ENCODE peak calls at places on chromosomes 5 and 9, in eight cellular contexts. A is left ventricle myocardium inferior; Z is hepatocyte; N is esophagus squamous epithelium; U is neuronal stem cell; K is BE2C; J is fibroblast of lung; G is CD8-positive, alpha-beta memory T cell. H is an unnamed sample. For H3K4me1, the result is how much of the 10 kb centered on the place peaks cover.

GRCh38 chr9:71518045-71518888 is 250.0 kb downstream of the CEMIP2 start:
- DNase-seq in K (no peak), Z (peak), J (peak), G (no peak), U (no peak), A (no peak), N (no peak), H (no peak)

GRCh38 chr9:106307670-106308069 is 555.3 kb upstream of the ZNF462 start:
- DNase-seq in J (no peak), K (no peak), U (no peak), N (no peak), A (no peak), Z (no peak), G (no peak), H (no peak)

GRCh38 chr5:59622848-59623247 is 270.7 kb downstream of the PDE4D start:
- DNase-seq in G (no peak), N (no peak), K (no peak), J (peak), U (no peak), A (no peak), Z (no peak), H (no peak)

GRCh38 chr5:154757647-154758406 is 2.6 kb downstream of the LARP1 start:
- DNase-seq in A (no peak), Z (no peak), N (no peak), K (no peak), G (peak), J (no peak), U (no peak), H (no peak)

GRCh38 chr5:74963407-74963806 is 89.0 kb downstream of the GCNT4 start:
- DNase-seq in K (no peak), U (no peak), A (no peak), J (no peak), G (no peak), Z (no peak), N (no peak), H (no peak)

GRCh38 chr9:13750061-13750460 is 470.6 kb upstream of the MPDZ start:
- DNase-seq in N (no peak), K (no peak), U (no peak), J (peak), A (no peak), G (no peak), Z (no peak), H (no peak)

GRCh38 chr5:128276537-128277216 is 193.1 kb downstream of the SLC12A2 start:
- DNase-seq in K (no peak), G (no peak), J (no peak), U (no peak), N (no peak), A (no peak), Z (peak), H (no peak)

GRCh38 chr5:143693691-143694252 is 118.2 kb upstream of the HMHB1 start:
- DNase-seq in A (no peak), N (no peak), K (no peak), Z (no peak), U (no peak), J (no peak), G (peak), H (no peak)

GRCh38 chr9:1837453-1838084 is 177.6 kb upstream of the SMARCA2 start:
- DNase-seq in K (no peak), Z (peak), N (no peak), U (peak), A (no peak), G (no peak), J (peak), H (no peak)

GRCh38 chr9:89312154-89312616 is 1.2 kb downstream of the CKS2 start:
- DNase-seq in Z (peak), U (no peak), A (no peak), G (no peak), N (no peak), K (no peak), J (peak), H (no peak)

GRCh38 chr5:119554597-119554996 is 74.8 kb upstream of the FAM170A start:
- DNase-seq in Z (no peak), J (no peak), G (no peak), N (no peak), U (no peak), K (no peak), A (no peak), H (no peak)

GRCh38 chr5:55530669-55531068 is 4.1 kb downstream of the PLPP1 start:
- DNase-seq in K (no peak), Z (no peak), J (no peak), U (no peak), N (no peak), G (no peak), A (peak), H (no peak)

GRCh38 chr5:76325876-76326491 is 77.1 kb upstream of the IQGAP2 start:
- DNase-seq in G (peak), U (no peak), N (no peak), Z (no peak), K (no peak), J (no peak), A (no peak), H (no peak)

GRCh38 chr5:125326114-125326513 is 579.7 kb upstream of the ZNF608 start:
- DNase-seq in N (no peak), J (peak), K (peak), U (no peak), Z (peak), G (no peak), A (peak), H (peak)

GRCh38 chr9:129320575-129321311 is 142.7 kb upstream of the IER5L start:
- DNase-seq in G (peak), J (peak), A (peak), N (no peak), U (no peak), Z (peak), K (peak), H (peak)

GRCh38 chr9:129321511-129322021 is 143.5 kb upstream of the IER5L start:
- DNase-seq in Z (no peak), A (no peak), U (no peak), K (no peak), G (no peak), J (no peak), N (no peak), H (no peak)

GRCh38 chr9:129322641-129323375 is 144.7 kb upstream of the IER5L start:
- DNase-seq in A (no peak), Z (no peak), K (no peak), U (no peak), J (no peak), N (no peak), G (no peak), H (peak)

GRCh38 chr9:129323376-129323998 is 145.4 kb upstream of the IER5L start:
- DNase-seq in A (no peak), K (no peak), J (no peak), U (no peak), G (no peak), N (no peak), Z (no peak), H (no peak)

DNA sequence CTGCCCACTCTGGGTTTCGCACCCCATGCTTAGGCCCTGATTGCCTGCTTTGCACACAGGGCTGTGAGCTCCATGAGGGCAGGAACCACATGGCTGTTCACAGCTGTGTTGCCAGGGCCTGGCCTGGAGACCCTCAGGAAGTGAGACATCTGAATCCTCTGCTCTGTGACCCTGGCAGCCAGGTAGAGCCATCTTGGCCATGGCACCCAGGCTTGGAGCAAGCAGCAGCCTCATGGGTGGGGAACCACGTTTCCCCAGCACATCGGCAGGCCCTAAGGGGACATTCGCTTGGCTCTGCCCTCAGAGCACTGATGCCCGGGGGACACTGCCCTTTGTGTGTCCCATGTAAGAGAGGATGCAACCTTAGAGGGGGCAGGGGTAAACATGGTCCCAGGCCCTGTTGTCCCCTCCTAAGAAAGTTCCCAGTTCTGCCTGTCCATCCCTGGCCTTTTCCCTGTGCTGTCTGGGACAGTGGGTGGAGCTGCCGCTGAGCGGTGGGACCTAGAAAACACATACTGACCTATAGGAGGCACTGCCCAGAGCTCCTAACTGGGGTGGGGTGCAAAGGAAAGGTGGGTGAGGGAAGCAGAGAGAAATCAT is 144.1 kb upstream of the IER5L start:
- DNase-seq in G (no peak), U (no peak), N (no peak), A (no peak), J (no peak), K (no peak), Z (no peak), H (peak)
- H3K4me1 ChIP-seq in G (under half), U (under half), N (half or more), A (half or more), J (under half), K (under half), Z (under half), H (under half)

GRCh38 chr5:177372910-177373309 is 11.3 kb upstream of the SLC34A1 start:
- DNase-seq in G (peak), U (no peak), K (no peak), Z (no peak), J (no peak), A (no peak), N (no peak), H (no peak)

GRCh38 chr5:177371705-177372533 is 12.3 kb upstream of the SLC34A1 start:
- DNase-seq in N (no peak), A (no peak), G (no peak), Z (no peak), K (no peak), U (no peak), J (no peak), H (no peak)

GRCh38 chr5:177372534-177372896 is 11.7 kb upstream of the SLC34A1 start:
- DNase-seq in G (no peak), J (no peak), K (no peak), A (no peak), Z (no peak), N (no peak), U (no peak), H (no peak)

GRCh38 chr5:177374211-177374610 is 10.0 kb upstream of the SLC34A1 start:
- DNase-seq in A (no peak), J (no peak), K (no peak), U (no peak), G (no peak), Z (no peak), N (no peak), H (no peak)

DNA sequence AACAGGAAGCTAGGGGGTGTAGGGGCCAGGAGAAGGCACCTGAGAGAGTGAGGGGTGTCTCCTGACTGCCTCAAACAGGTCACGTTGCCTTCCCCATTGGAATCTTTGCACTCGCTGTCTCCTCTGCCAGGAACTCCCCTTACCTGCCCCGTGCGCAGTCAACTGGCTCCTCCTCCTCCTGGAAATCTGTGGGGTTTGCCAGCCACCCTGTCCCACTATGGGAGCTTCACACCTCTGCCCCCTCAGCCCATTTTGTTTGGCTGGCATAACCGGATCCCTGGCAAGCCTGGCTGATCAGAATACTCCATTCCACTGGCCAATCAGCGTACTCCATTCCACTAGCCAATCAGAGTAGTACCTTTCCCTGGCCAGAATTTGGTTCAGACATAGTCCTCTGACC is 10.4 kb upstream of the SLC34A1 start:
- DNase-seq in A (no peak), N (no peak), K (no peak), U (no peak), Z (no peak), G (no peak), J (no peak), H (no peak)
- H3K4me1 ChIP-seq in A (under half), N (half or more), K (under half), U (under half), Z (under half), G (half or more), J (under half), H (under half)

GRCh38 chr9:135347461-135347860 is 132.1 kb upstream of the PPP1R26 start:
- DNase-seq in N (no peak), Z (no peak), U (no peak), J (no peak), K (no peak), G (no peak), A (no peak), H (no peak)

GRCh38 chr9:135348076-135348787 is 131.3 kb upstream of the PPP1R26 start:
- DNase-seq in U (no peak), K (no peak), N (no peak), J (no peak), A (no peak), Z (no peak), G (no peak), H (no peak)

GRCh38 chr9:135349212-135349962 is 130.2 kb upstream of the PPP1R26 start:
- DNase-seq in J (no peak), G (no peak), K (no peak), Z (no peak), N (no peak), U (no peak), A (no peak), H (no peak)

GRCh38 chr9:135348788-135349150 is 130.8 kb upstream of the PPP1R26 start:
- DNase-seq in K (no peak), A (no peak), U (no peak), N (no peak), G (no peak), Z (no peak), J (no peak), H (no peak)

DNA sequence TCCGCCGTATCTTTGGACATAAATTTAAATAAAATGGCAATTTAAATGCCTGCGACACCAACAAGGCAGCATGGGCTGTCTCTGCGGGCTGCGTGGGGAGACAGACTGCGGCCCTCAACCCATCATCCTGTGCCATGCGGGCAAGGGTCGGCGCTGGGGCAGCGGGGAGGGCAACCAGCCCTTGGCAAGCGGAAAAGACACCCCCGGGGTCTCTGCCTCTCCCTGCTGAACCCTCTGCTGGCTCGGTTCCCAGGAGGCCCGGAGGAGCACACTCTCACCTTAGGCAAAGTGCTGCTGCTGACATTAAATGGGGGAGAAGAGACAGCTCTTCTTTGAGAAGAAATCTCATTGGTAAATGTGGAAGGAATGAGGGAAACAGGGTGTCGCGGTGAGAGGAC is 129.6 kb upstream of the PPP1R26 start:
- DNase-seq in K (no peak), Z (no peak), A (no peak), J (no peak), G (no peak), U (no peak), N (no peak), H (no peak)
- H3K4me1 ChIP-seq in K (under half), Z (under half), A (under half), J (under half), G (under half), U (under half), N (under half), H (under half)

GRCh38 chr5:35856186-35857003 is at the start of gene IL7R:
- DNase-seq in G (peak), U (no peak), Z (no peak), K (no peak), N (no peak), J (peak), A (no peak), H (no peak)

GRCh38 chr5:35854248-35854647 is 2.4 kb upstream of the IL7R start:
- DNase-seq in K (no peak), A (no peak), Z (no peak), N (no peak), G (peak), U (no peak), J (no peak), H (no peak)

GRCh38 chr5:35853652-35854051 is 3.0 kb upstream of the IL7R start:
- DNase-seq in G (peak), Z (no peak), A (no peak), U (no peak), N (no peak), J (peak), K (no peak), H (no peak)

GRCh38 chr5:35857004-35857345 is 284 bp downstream of the IL7R start:
- DNase-seq in K (no peak), N (no peak), G (no peak), U (no peak), Z (no peak), A (no peak), J (no peak), H (no peak)

GRCh38 chr5:35855221-35855620 is 1.5 kb upstream of the IL7R start:
- DNase-seq in U (no peak), K (no peak), Z (no peak), J (no peak), N (no peak), G (peak), A (no peak), H (no peak)
- H3K4me1 ChIP-seq in U (under half), K (under half), Z (under half), J (under half), N (under half), G (half or more), A (under half), H (under half)

DNA sequence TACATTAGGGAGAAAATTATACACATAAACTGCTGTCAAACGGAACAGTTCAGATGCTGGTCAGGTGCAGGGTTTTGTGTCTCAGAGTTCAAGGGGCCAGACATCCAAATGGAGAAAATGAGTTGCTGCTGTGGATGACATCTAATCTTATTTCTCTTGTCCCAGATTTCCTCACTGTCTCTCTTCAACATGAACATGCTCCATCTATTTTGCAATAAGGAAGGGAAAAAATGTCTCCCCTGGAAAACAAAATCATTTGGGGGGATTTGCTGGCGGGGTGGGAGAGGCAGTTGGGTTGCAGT is 51.2 kb downstream of the SHB start:
- DNase-seq in Z (no peak), U (no peak), N (no peak), A (no peak), K (no peak), J (no peak), G (no peak), H (no peak)
- H3K4me1 ChIP-seq in Z (half or more), U (half or more), N (half or more), A (half or more), K (under half), J (under half), G (under half), H (under half)

DNA sequence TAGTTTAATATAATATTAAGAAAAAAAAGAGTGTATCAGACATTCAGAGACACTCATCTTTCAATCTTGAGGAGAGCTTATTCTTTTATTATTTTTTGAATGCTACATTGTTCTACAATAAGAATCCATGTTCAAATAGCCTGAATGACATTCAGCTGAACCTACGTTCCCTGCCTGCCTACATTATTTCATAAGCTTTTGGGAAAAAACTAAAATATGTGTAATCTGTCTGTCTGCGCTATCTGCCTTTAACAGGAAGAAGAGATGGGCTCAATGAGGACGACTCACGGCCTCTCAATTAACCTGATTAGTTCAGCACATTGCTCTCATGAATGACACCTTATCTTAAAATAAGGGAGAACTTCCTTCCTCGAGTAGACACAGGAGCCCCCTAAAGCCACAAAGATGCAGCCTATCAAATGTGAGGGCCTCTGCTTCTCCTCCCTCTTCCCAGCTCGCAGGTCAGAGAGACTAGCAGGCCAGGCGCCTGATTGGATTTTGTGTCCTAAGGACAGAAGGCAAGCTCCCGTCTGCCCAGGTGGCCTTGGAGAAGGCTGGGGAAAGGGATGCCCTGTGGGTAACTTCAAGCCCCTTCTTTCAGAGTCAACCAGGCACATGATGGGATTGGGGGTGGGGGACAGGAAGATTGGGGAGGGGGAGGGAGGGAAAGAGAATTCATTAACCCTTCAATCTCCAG is 37.7 kb downstream of the EBF1 start:
- DNase-seq in N (no peak), A (no peak), U (peak), K (peak), G (no peak), J (no peak), Z (no peak), H (no peak)
- H3K4me1 ChIP-seq in N (under half), A (half or more), U (under half), K (under half), G (under half), J (under half), Z (under half), H (under half)

GRCh38 chr5:95953026-95953425 is 8.6 kb downstream of the ELL2 start:
- DNase-seq in Z (no peak), N (no peak), G (no peak), K (no peak), U (no peak), J (no peak), A (no peak), H (no peak)
- H3K4me1 ChIP-seq in Z (under half), N (half or more), G (under half), K (under half), U (under half), J (under half), A (half or more), H (under half)

DNA sequence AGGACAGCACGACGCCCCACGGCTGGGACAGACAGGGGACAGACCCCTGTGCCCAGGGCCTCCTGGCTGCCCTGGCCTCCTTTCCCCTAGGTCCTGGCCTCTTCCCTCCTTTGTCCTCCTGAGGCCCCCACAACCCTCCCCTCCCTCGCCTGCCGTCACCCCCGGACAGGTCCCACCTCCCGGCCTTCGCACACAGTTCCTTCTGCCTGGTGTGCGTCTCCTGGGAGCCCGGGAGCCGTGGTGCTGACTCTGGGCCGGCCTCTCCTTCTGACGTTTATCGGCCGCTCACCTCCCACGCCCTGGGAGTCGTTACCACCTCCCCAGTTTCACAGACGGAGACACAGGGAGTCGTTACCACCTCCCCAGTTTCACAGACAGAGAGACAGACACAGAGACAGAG is 25.1 kb upstream of the NOTCH1 start:
- DNase-seq in N (no peak), K (no peak), J (no peak), A (no peak), U (no peak), Z (no peak), G (no peak), H (peak)
- H3K4me1 ChIP-seq in N (half or more), K (under half), J (under half), A (half or more), U (half or more), Z (under half), G (under half), H (under half)

DNA sequence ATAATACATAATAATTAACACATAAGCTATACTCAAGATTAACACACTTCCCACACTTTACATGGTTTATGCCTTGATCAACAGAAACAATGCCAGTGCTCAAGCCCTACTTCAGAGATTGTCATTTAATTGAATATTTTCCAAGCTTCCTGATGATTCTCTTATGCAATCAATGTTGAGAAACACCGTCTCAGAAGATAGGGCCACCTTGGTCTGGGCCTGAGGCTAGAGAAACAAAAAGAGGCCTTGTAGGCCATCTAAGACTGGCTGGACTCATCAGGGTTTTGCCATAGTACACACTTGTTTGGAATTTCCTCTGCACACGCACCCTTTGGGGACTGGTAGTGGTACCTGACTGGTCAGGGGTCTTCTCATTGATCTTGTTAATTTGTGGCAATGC is 16.3 kb downstream of the C9orf152 start:
- DNase-seq in J (no peak), N (no peak), Z (no peak), K (no peak), G (no peak), A (no peak), U (no peak), H (no peak)
- H3K4me1 ChIP-seq in J (under half), N (half or more), Z (under half), K (under half), G (under half), A (under half), U (under half), H (under half)

GRCh38 chr9:115211413-115212204 is 93.7 kb upstream of the TNC start:
- DNase-seq in N (no peak), Z (no peak), J (peak), G (no peak), K (no peak), U (no peak), A (no peak), H (no peak)
- H3K4me1 ChIP-seq in N (under half), Z (under half), J (under half), G (under half), K (under half), U (under half), A (under half), H (under half)

H was measured in psoas muscle.